ENCODE peak calls at places on chromosomes 5 and 9, in nine cellular contexts. R, O, L, G, Y, F, K, Z and N are unnamed samples.
A peak's percentile ranks its signal among the peaks of the same experiment; 100 is the strongest.

GRCh38 chr9:97307500-97308163 is at the start of gene CCDC180:
- DNase-seq in L (no peak), Y (no peak), R (no peak), F (no peak), O (no peak), G (no peak), K (no peak), Z (peak; percentile 67), N (no peak)

GRCh38 chr9:94085062-94085639 is 887 bp downstream of the PTPDC1 start:
- DNase-seq in L (no peak), K (no peak), Z (no peak), G (no peak), R (no peak), O (no peak), F (no peak), Y (no peak), N (no peak)

GRCh38 chr5:137412136-137412535 is 87.0 kb downstream of the SPOCK1 start:
- DNase-seq in O (no peak), F (no peak), Y (no peak), R (no peak), K (no peak), L (no peak), Z (no peak), G (no peak), N (no peak)

GRCh38 chr5:77882670-77883257 is 106.6 kb upstream of the TBCA start:
- DNase-seq in L (no peak), Z (no peak), Y (no peak), R (no peak), K (no peak), F (no peak), O (peak; percentile 50), G (no peak), N (peak; percentile 72)

GRCh38 chr5:16819522-16820167 is 116.4 kb downstream of the MYO10 start:
- DNase-seq in K (no peak), G (no peak), Z (no peak), O (no peak), R (no peak), Y (no peak), F (no peak), L (no peak), N (no peak)

GRCh38 chr9:136482793-136483588 is at the start of gene SEC16A:
- DNase-seq in R (peak; percentile 99), F (peak; percentile 96), K (peak; percentile 82), O (peak; percentile 99), Z (peak; percentile 100), L (peak; percentile 100), Y (peak; percentile 99), G (peak; percentile 99), N (peak; percentile 100)

GRCh38 chr9:4973902-4974301 is 11.2 kb upstream of the JAK2 start:
- DNase-seq in R (no peak), G (no peak), O (no peak), L (no peak), F (no peak), Z (no peak), K (no peak), Y (no peak), N (no peak)

GRCh38 chr9:78437721-78438610 is 141.0 kb downstream of the PSAT1 start:
- DNase-seq in K (no peak), F (no peak), Y (no peak), O (no peak), L (no peak), Z (no peak), R (no peak), G (no peak), N (no peak)

GRCh38 chr5:80255752-80256479 is at the start of gene SERINC5:
- DNase-seq in Z (peak; percentile 90), F (peak; percentile 89), Y (peak; percentile 80), R (peak; percentile 61), K (peak; percentile 72), O (peak; percentile 89), L (peak; percentile 78), G (peak; percentile 81), N (peak; percentile 88)

GRCh38 chr5:58383459-58383858 is 76.4 kb downstream of the PLK2 start:
- DNase-seq in G (no peak), L (no peak), K (no peak), Y (no peak), R (no peak), F (no peak), Z (no peak), O (peak; percentile 34), N (no peak)

GRCh38 chr5:138449501-138450239 is 10.8 kb downstream of the REEP2 start:
- DNase-seq in R (peak; percentile 98), F (peak; percentile 81), Z (peak; percentile 94), Y (peak; percentile 80), L (peak; percentile 95), K (peak; percentile 96), G (peak; percentile 88), O (peak; percentile 98), N (peak; percentile 92)

DNA sequence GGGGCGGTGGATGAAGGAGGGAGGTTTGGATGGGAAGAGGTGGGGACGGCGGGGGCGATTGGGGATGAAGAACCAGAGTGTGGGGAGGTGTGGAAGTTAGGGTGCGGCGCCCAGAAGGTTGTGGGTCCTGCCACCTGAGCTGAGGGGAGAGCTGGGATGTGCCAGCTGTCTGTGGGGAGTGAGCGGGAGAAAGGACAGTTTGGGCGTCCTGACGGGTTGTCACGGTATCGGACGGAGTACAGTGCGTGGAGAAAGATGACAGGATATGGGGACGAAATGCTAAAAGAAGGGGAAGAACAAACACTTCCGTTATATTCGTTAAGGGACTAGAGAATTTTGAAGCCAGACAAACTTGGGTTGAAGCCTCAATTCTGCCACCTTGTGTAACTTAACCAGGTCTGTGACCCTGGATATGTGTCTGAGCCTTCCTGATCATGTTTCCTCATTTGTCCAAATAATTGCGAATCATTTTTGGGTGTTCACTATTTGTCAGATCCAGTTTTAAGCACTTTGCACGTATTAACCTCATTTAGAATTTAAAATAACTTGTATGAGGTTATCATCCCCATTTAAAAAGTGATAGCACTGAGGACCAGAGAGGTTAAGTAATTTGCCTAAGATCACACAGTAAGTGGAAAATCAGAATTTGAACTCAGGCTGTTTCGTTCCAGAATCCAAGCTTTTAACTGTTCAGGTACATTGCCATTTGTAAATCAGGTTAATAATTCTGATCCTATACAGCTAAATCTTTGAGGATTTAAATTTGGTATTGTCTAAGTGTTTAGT is 689 bp downstream of the CNTRL start:
- DNase-seq in O (no peak), K (no peak), R (no peak), L (no peak), G (no peak), Z (no peak), F (peak; percentile 59), Y (no peak), N (no peak)
- TF ChIP-seq CTCF in O (no peak), K (no peak), R (no peak), L (no peak), G (no peak), Z (no peak), F (no peak), Y (no peak), N (peak; percentile 30)

DNA sequence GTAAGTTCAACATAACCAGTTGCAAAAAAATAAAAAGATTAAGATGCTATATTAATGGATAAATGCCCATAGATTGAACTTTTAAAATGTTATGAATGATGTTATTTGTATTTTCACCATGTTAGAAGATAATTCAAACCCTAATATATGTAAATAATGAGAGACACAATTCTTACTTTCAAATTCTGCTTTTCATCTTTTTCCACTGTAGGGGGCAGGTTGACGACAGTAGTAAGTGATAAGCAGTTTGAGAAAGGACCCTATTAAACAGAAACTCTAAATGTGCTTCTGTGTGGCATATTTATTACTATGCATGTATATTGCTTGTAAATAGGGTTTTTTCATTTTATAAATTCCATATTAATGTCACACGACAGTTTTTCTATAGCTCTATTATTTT is 591.1 kb downstream of the SEMA5A start:
- DNase-seq in L (no peak), Z (no peak), O (no peak), G (no peak), Y (no peak), F (no peak), R (no peak), K (no peak), N (no peak)
- TF ChIP-seq CTCF in L (no peak), Z (no peak), O (no peak), G (peak; percentile 25), Y (no peak), F (peak; percentile 49), R (peak; percentile 14), K (no peak), N (no peak)

DNA sequence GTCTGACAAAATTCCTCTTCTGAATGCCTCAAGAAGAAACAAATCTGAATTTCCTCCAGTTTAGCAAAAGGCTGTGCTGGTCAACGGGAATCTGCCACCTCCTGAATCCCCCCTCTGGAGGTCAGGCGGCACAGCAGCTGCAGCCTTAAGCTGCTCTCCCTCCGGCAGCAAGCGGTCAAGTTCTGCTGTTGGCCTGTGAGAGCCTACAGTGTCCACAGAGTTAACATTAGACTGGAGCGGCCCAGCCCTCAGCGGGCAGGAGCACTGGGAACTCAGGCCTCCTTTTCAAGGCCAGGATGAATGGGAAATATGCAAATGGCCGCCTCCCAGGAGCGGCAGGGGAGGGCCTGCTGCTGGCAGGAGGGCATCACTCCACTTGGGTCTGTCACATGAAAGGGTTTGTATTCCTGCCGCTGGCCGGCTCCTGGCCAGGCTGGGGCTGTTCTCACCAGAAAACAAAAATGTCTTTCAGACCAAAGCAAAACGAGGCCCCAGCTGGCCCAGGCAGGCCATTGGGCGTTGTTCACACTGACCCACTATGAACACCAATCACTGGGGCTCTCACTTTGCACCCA is 8.2 kb downstream of the ACSL6 start:
- DNase-seq in O (no peak), L (no peak), R (peak; percentile 64), K (no peak), F (no peak), G (peak; percentile 54), Z (peak; percentile 43), Y (peak; percentile 94), N (no peak)
- TF ChIP-seq CTCF in O (no peak), L (no peak), R (no peak), K (no peak), F (no peak), G (no peak), Z (no peak), Y (no peak), N (no peak)

GRCh38 chr9:33791117-33791516 is 4.2 kb upstream of the PRSS3 start:
- DNase-seq in F (no peak), L (no peak), G (no peak), Y (no peak), O (no peak), Z (no peak), K (no peak), R (no peak), N (no peak)

GRCh38 chr9:33785914-33786313 is 9.4 kb upstream of the PRSS3 start:
- DNase-seq in O (no peak), L (no peak), G (no peak), K (no peak), Z (no peak), Y (no peak), F (peak; percentile 38), R (no peak), N (peak; percentile 6)

GRCh38 chr9:33782395-33783152 is 12.8 kb upstream of the PRSS3 start:
- DNase-seq in G (no peak), L (no peak), K (no peak), F (no peak), O (no peak), Z (no peak), R (no peak), Y (no peak), N (no peak)

DNA sequence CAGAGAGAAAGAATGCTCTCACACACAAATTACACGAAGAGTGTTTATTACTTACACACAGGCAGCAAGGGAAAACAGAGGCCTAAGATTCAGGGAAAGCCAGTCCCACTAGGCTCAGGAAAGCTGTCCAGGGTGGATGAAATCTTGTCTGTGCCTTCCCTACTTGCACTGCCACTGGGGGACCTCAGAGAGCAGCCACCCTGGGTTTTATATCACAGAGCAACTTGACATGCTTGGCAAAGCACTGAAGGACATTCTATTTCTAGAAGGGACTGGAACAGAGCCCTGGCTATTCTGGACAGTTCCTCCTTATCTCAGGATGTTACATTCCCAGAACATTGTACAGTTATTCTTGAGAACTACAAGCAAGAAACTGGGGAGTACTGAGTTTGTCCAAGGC is 7.5 kb upstream of the PRSS3 start:
- DNase-seq in G (no peak), R (no peak), F (no peak), Y (no peak), L (no peak), K (no peak), Z (no peak), O (no peak), N (no peak)
- TF ChIP-seq CTCF in G (no peak), R (no peak), F (peak; percentile 34), Y (no peak), L (no peak), K (no peak), Z (no peak), O (no peak), N (no peak)